ENCODE peak calls at places on chromosomes 3 and 15, in eight cellular contexts. M is aorta; U is GM23338; G is left cardiac atrium; A is stimulated activated naive CD8-positive, alpha-beta T cell treated with anti-CD3 and anti-CD28 coated beads, Interleukin-15, Interleukin-2, amounts not matched to agents 100 U/mL and 50 U/mL, for 24 hours; K is stimulated activated effector memory CD8-positive, alpha-beta T cell treated with anti-CD3 and anti-CD28 coated beads, Interleukin-12 subunit alpha, Interleukin-12 subunit beta, amount 100 ng/mL, for 72 hours; Y is body of pancreas; I is gastroesophageal sphincter. Z is an unnamed sample.

GRCh38 chr3:57972421-57973111 is 35.7 kb upstream of the FLNB start:
- ATAC-seq in K (no peak), M (no peak), G (no peak), U (peak), A (no peak), I (no peak), Y (no peak), Z (no peak)

GRCh38 chr3:184067573-184068055 is 14.8 kb downstream of the HTR3C start:
- ATAC-seq in I (no peak), G (no peak), K (no peak), U (no peak), M (no peak), A (no peak), Y (no peak), Z (no peak)

GRCh38 chr3:62445267-62445666 is 71.9 kb upstream of the FEZF2 start:
- ATAC-seq in K (no peak), G (no peak), M (no peak), Y (no peak), A (peak), I (no peak), U (peak), Z (peak)

GRCh38 chr3:6799264-6799915 is 61.5 kb upstream of the GRM7 start:
- ATAC-seq in K (no peak), G (no peak), A (no peak), I (no peak), Y (no peak), M (no peak), U (no peak), Z (no peak)

GRCh38 chr3:139534444-139534812 is 5.1 kb downstream of the RBP1 start:
- ATAC-seq in I (peak), M (peak), K (no peak), G (peak), Y (peak), A (no peak), U (no peak), Z (peak)

GRCh38 chr3:59609967-59610366 is 560.1 kb upstream of the CFAP20DC start:
- ATAC-seq in Y (no peak), M (no peak), K (no peak), G (peak), U (no peak), I (peak), A (no peak), Z (no peak)

GRCh38 chr3:2908693-2909351 is 201.4 kb downstream of the IL5RA start:
- ATAC-seq in I (peak), Y (no peak), M (no peak), U (no peak), K (no peak), A (no peak), G (no peak), Z (no peak)

GRCh38 chr3:52529376-52530333 is 4.0 kb downstream of the NT5DC2 start:
- ATAC-seq in A (no peak), K (no peak), Y (no peak), G (peak), M (no peak), U (no peak), I (peak), Z (peak)

GRCh38 chr15:66789029-66790025 is 87.3 kb downstream of the SMAD6 start:
- ATAC-seq in Y (peak), I (peak), M (peak), A (no peak), G (peak), U (peak), K (no peak), Z (peak)

GRCh38 chr3:147945968-147946519 is 536.9 kb downstream of the ZIC1 start:
- ATAC-seq in Y (peak), I (peak), U (peak), M (peak), G (peak), A (no peak), K (no peak), Z (peak)

GRCh38 chr3:44885618-44886017 is 11.2 kb downstream of the TGM4 start:
- ATAC-seq in G (peak), M (no peak), U (no peak), I (no peak), K (no peak), A (peak), Y (no peak), Z (peak)

GRCh38 chr15:32774022-32774421 is 56.2 kb downstream of the GREM1 start:
- ATAC-seq in K (no peak), U (no peak), G (no peak), I (no peak), M (no peak), Y (no peak), A (no peak), Z (peak)

Z was measured in SK-N-SH treated with all-trans-retinoic acid at 6 μM for 48 hours.